ENCODE peak calls at places on chromosomes 4 and X, in nine cellular contexts. U is stimulated activated CD8-positive, alpha-beta memory T cell treated with anti-CD3 and anti-CD28 coated beads, Interleukin-7, amount 100 ng/mL, for 4 hours; D is globus pallidus; B is T-helper 2 cell; N is EL; A is cerebellar cortex; Y is activated naive CD8-positive, alpha-beta T cell treated with anti-CD3 and anti-CD28 coated beads for 36 hours; K is right lobe of liver; X is stimulated activated CD4-positive, alpha-beta T cell treated with anti-CD3 and anti-CD28 coated beads, Interleukin-4, amount 100 ng/mL, for 24 hours. O is an unnamed sample.

GRCh38 chrX:49760288-49760885 is 64.6 kb upstream of the PAGE1 start:
- DNase-seq in U (no peak), Y (no peak), D (no peak), N (no peak), A (no peak), B (no peak), X (no peak), K (no peak), O (no peak)

GRCh38 chr4:114132830-114133229 is 153.4 kb upstream of the ARSJ start:
- DNase-seq in D (no peak), X (no peak), U (no peak), Y (no peak), N (no peak), A (no peak), B (no peak), K (no peak), O (no peak)

GRCh38 chrX:10628906-10629305 is 8.5 kb upstream of the MID1 start:
- DNase-seq in K (no peak), N (peak), U (no peak), Y (no peak), D (no peak), B (no peak), X (no peak), A (no peak), O (no peak)

GRCh38 chr4:1691737-1692373 is 7.7 kb upstream of the FAM53A start:
- DNase-seq in A (no peak), D (no peak), B (no peak), N (no peak), U (no peak), Y (no peak), K (no peak), X (no peak), O (no peak)

GRCh38 chrX:79708581-79708980 is 306.0 kb upstream of the TBX22 start:
- DNase-seq in Y (no peak), K (no peak), D (no peak), A (no peak), B (no peak), N (no peak), U (no peak), X (no peak), O (no peak)

GRCh38 chrX:148135738-148136137 is 154.6 kb downstream of the FMR1NB start:
- DNase-seq in X (no peak), D (no peak), N (no peak), K (no peak), B (no peak), U (no peak), Y (no peak), A (no peak), O (no peak)

GRCh38 chrX:106707771-106708454 is 18.6 kb upstream of the RNF128 start:
- DNase-seq in X (peak), U (no peak), D (no peak), A (peak), K (no peak), B (no peak), N (peak), Y (no peak), O (no peak)

GRCh38 chrX:23503835-23504539 is 163.3 kb upstream of the PRDX4 start:
- DNase-seq in B (no peak), X (no peak), N (peak), Y (no peak), A (peak), U (no peak), D (no peak), K (peak), O (no peak)

GRCh38 chr4:76199664-76200211 is 13.9 kb downstream of the SCARB2 start:
- DNase-seq in D (peak), Y (peak), A (no peak), N (no peak), X (peak), B (no peak), K (no peak), U (no peak), O (no peak)

GRCh38 chr4:121049072-121049599 is 23.2 kb downstream of the NDNF start:
- DNase-seq in A (no peak), K (no peak), B (no peak), X (no peak), U (no peak), N (no peak), Y (no peak), D (no peak), O (no peak)

GRCh38 chrX:154437971-154438893 is 1.3 kb downstream of the GDI1 start:
- DNase-seq in U (no peak), B (no peak), Y (no peak), D (no peak), K (no peak), N (no peak), X (no peak), A (no peak), O (no peak)

GRCh38 chr4:138310498-138310897 is 68.3 kb upstream of the SLC7A11 start:
- DNase-seq in N (peak), X (no peak), U (no peak), B (no peak), K (no peak), D (no peak), A (no peak), Y (no peak), O (no peak)

GRCh38 chr4:188021548-188022249 is 26.1 kb downstream of the ZFP42 start:
- DNase-seq in B (no peak), N (peak), D (no peak), K (no peak), X (no peak), A (no peak), Y (no peak), U (no peak), O (no peak)

GRCh38 chrX:154490021-154490413 is 412 bp downstream of the SLC10A3 start:
- DNase-seq in Y (no peak), K (no peak), N (peak), B (no peak), D (no peak), A (peak), U (no peak), X (peak), O (peak)

GRCh38 chr4:76095568-76095967 is 21.1 kb downstream of the ART3 start:
- DNase-seq in B (no peak), U (no peak), X (no peak), A (no peak), N (no peak), Y (no peak), D (no peak), K (no peak), O (peak)

GRCh38 chr4:13640149-13640671 is 12.7 kb upstream of the BOD1L1 start:
- DNase-seq in X (no peak), K (no peak), Y (no peak), N (peak), B (no peak), A (no peak), U (no peak), D (no peak), O (no peak)

GRCh38 chr4:59825104-59825503 is 1375.0 kb upstream of the ADGRL3 start:
- DNase-seq in B (no peak), K (no peak), Y (no peak), A (no peak), N (no peak), D (no peak), U (no peak), X (no peak), O (no peak)